ENCODE peak calls at places on chromosomes 7 and 10, in seven cellular contexts. H is CD4-positive, alpha-beta T cell; I is progenitor cell of endocrine pancreas; L is GM12864; R is CD8-positive, alpha-beta T cell; K is psoas muscle; A is GM12865. G is an unnamed sample.

GRCh38 chr10:42980553-42981357 is 96.1 kb upstream of the RET start:
- DNase-seq in H (no peak), I (peak), L (no peak), R (no peak), K (peak), A (no peak), G (no peak)

GRCh38 chr7:6576024-6576866 is 1.0 kb upstream of the ZDHHC4 start:
- DNase-seq in H (no peak), I (no peak), L (no peak), R (no peak), K (no peak), A (peak), G (no peak)

GRCh38 chr7:127322351-127322750 is 69.6 kb upstream of the GRM8 start:
- DNase-seq in H (no peak), I (no peak), L (no peak), R (no peak), K (no peak), A (no peak), G (no peak)

GRCh38 chr10:113450906-113451305 is 101.9 kb upstream of the HABP2 start:
- DNase-seq in H (no peak), I (no peak), L (no peak), R (no peak), K (no peak), A (no peak), G (no peak)

GRCh38 chr10:35781643-35782035 is 139.5 kb upstream of the FZD8 start:
- DNase-seq in H (no peak), I (no peak), L (no peak), R (no peak), K (no peak), A (peak), G (no peak)

GRCh38 chr10:80964179-80964578 is 426.5 kb downstream of the SH2D4B start:
- DNase-seq in H (no peak), I (no peak), L (no peak), R (no peak), K (no peak), A (no peak), G (no peak)

GRCh38 chr10:47283101-47283630 is 16.8 kb upstream of the GDF10 start:
- DNase-seq in H (no peak), I (no peak), L (no peak), R (peak), K (no peak), A (no peak), G (no peak)

GRCh38 chr10:77746313-77746712 is 108.7 kb upstream of the KCNMA1 start:
- DNase-seq in H (no peak), I (no peak), L (no peak), R (no peak), K (no peak), A (no peak), G (no peak)

GRCh38 chr10:112517381-112517976 is 70.5 kb downstream of the VTI1A start:
- DNase-seq in H (no peak), I (no peak), L (no peak), R (no peak), K (no peak), A (no peak), G (no peak)

GRCh38 chr7:38660427-38661099 is 29.4 kb upstream of the AMPH start:
- DNase-seq in H (no peak), I (no peak), L (peak), R (no peak), K (no peak), A (peak), G (peak)

GRCh38 chr7:20220293-20220755 is 3.1 kb upstream of the MACC1 start:
- DNase-seq in H (no peak), I (no peak), L (no peak), R (no peak), K (no peak), A (peak), G (no peak)

GRCh38 chr10:21496285-21497176 is 29.0 kb downstream of the SKIDA1 start:
- DNase-seq in H (peak), I (peak), L (no peak), R (peak), K (peak), A (peak), G (peak)

GRCh38 chr7:76220185-76221057 is 18.7 kb downstream of the SRRM3 start:
- DNase-seq in H (no peak), I (no peak), L (no peak), R (no peak), K (no peak), A (no peak), G (no peak)

GRCh38 chr7:11706666-11707605 is 125.1 kb downstream of the THSD7A start:
- DNase-seq in H (no peak), I (no peak), L (no peak), R (no peak), K (no peak), A (no peak), G (no peak)

GRCh38 chr7:155341463-155341983 is 43.8 kb downstream of the INSIG1 start:
- DNase-seq in H (no peak), I (no peak), L (no peak), R (no peak), K (no peak), A (no peak), G (no peak)

GRCh38 chr7:70775570-70776156 is 356.3 kb upstream of the GALNT17 start:
- DNase-seq in H (no peak), I (no peak), L (peak), R (no peak), K (no peak), A (peak), G (no peak)

GRCh38 chr7:44147026-44147881 is 6.1 kb upstream of the MYL7 start:
- DNase-seq in H (no peak), I (no peak), L (no peak), R (no peak), K (peak), A (no peak), G (no peak)

GRCh38 chr10:79335094-79335469 is 12.2 kb upstream of the PPIF start:
- DNase-seq in H (no peak), I (no peak), L (no peak), R (no peak), K (no peak), A (no peak), G (no peak)

GRCh38 chr7:25726682-25727357 is 425.2 kb upstream of the NFE2L3 start:
- DNase-seq in H (no peak), I (no peak), L (no peak), R (no peak), K (no peak), A (no peak), G (no peak)

GRCh38 chr10:42871823-42872222 is 89.2 kb downstream of the BMS1 start:
- DNase-seq in H (no peak), I (no peak), L (no peak), R (no peak), K (no peak), A (no peak), G (no peak)

GRCh38 chr7:54785261-54785660 is 26.2 kb upstream of the SEC61G start:
- DNase-seq in H (no peak), I (no peak), L (no peak), R (no peak), K (no peak), A (no peak), G (no peak)

GRCh38 chr7:79403451-79403850 is 50.0 kb downstream of the MAGI2 start:
- DNase-seq in H (no peak), I (no peak), L (no peak), R (no peak), K (no peak), A (no peak), G (no peak)

GRCh38 chr7:127392182-127392565 is 334 bp downstream of the ZNF800 start:
- DNase-seq in H (peak), I (peak), L (no peak), R (no peak), K (peak), A (peak), G (peak)

GRCh38 chr10:43070121-43071085 is 6.5 kb upstream of the RET start:
- DNase-seq in H (no peak), I (no peak), L (no peak), R (no peak), K (peak), A (no peak), G (no peak)

GRCh38 chr7:44280993-44281721 is 44.2 kb downstream of the CAMK2B start:
- DNase-seq in H (no peak), I (no peak), L (no peak), R (no peak), K (peak), A (no peak), G (no peak)

GRCh38 chr7:44072364-44073231 is 7.2 kb upstream of the PGAM2 start:
- DNase-seq in H (no peak), I (no peak), L (no peak), R (no peak), K (peak), A (peak), G (peak)

GRCh38 chr10:100759331-100759730 is 13.9 kb downstream of the PAX2 start:
- DNase-seq in H (no peak), I (no peak), L (no peak), R (no peak), K (no peak), A (no peak), G (no peak)

GRCh38 chr7:141158562-141158961 is 84.7 kb downstream of the TMEM178B start:
- DNase-seq in H (no peak), I (no peak), L (peak), R (no peak), K (peak), A (peak), G (no peak)

GRCh38 chr10:49505589-49505988 is 33.3 kb downstream of the ERCC6 start:
- DNase-seq in H (no peak), I (no peak), L (no peak), R (no peak), K (no peak), A (no peak), G (no peak)

GRCh38 chr7:64686493-64687184 is 20.7 kb downstream of the ZNF107 start:
- DNase-seq in H (no peak), I (no peak), L (peak), R (no peak), K (no peak), A (peak), G (no peak)

GRCh38 chr7:38283809-38284208 is 10.4 kb upstream of the TARP start:
- DNase-seq in H (no peak), I (no peak), L (no peak), R (no peak), K (no peak), A (no peak), G (no peak)

GRCh38 chr7:155811895-155812761 is at the start of gene SHH:
- DNase-seq in H (no peak), I (no peak), L (no peak), R (no peak), K (no peak), A (no peak), G (no peak)

GRCh38 chr10:16779375-16779774 is 37.8 kb downstream of the RSU1 start:
- DNase-seq in H (no peak), I (no peak), L (peak), R (no peak), K (no peak), A (peak), G (peak)

GRCh38 chr10:77386833-77387232 is 250.8 kb downstream of the KCNMA1 start:
- DNase-seq in H (no peak), I (no peak), L (no peak), R (no peak), K (no peak), A (no peak), G (no peak)

GRCh38 chr10:26860026-26860541 is 674 bp downstream of the ABI1 start:
- DNase-seq in H (peak), I (peak), L (no peak), R (no peak), K (peak), A (peak), G (peak)

GRCh38 chr10:26860542-26861325 is at the start of gene ABI1:
- DNase-seq in H (peak), I (peak), L (peak), R (peak), K (peak), A (peak), G (peak)

GRCh38 chr10:26859241-26860025 is 1.3 kb downstream of the ABI1 start:
- DNase-seq in H (no peak), I (no peak), L (no peak), R (no peak), K (no peak), A (no peak), G (no peak)

GRCh38 chr10:26858707-26859034 is 2.1 kb downstream of the ABI1 start:
- DNase-seq in H (no peak), I (no peak), L (no peak), R (no peak), K (no peak), A (peak), G (no peak)

DNA sequence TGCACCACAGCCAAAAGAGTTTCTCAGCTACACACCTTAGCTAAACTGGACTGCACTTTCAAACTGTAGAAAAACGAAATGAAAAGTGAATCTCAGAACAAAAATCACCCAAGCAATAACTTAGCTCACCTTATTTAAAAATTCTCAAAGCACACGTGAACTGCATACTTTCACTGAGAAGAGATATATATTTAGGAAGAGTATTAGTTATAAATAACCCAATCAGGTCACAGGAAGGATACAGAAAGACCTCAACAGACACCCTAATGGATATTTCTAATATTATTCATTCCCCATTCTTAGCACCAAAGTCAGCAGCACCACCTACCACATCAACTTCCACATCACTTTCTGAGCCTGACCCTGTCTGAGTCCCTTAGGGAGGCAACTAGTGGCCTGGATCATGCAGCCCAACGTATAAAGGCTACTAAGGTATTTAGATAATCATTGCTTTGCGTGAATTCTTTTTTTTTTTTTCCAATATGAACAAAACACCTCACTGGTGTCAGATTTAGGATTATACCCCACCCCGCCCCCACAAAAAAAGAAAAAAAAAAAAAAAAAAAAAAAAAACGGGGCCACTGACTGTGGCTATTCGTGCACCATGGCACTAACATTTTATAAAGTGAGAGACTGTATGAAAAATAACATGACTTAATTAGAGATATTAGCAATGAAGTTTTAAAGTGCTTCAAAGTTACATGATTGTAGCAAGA is 2.6 kb downstream of the ABI1 start:
- DNase-seq in H (no peak), I (no peak), L (peak), R (no peak), K (no peak), A (peak), G (peak)
- TF ChIP-seq CTCF in H (no peak), I (no peak), L (no peak), R (no peak), K (no peak), A (no peak), G (peak)

GRCh38 chr7:19020711-19021110 is 96.7 kb downstream of the TWIST1 start:
- DNase-seq in H (no peak), I (no peak), L (no peak), R (no peak), K (no peak), A (no peak), G (no peak)
- TF ChIP-seq CTCF in H (no peak), I (no peak), L (no peak), R (no peak), K (no peak), A (no peak), G (no peak)

GRCh38 chr10:69638642-69639041 is 8.6 kb downstream of the FAM241B start:
- DNase-seq in H (no peak), I (no peak), L (no peak), R (no peak), K (no peak), A (no peak), G (no peak)

GRCh38 chr10:69636273-69636575 is 6.2 kb downstream of the FAM241B start:
- DNase-seq in H (no peak), I (no peak), L (no peak), R (no peak), K (no peak), A (no peak), G (no peak)

GRCh38 chr10:69634759-69635425 is 4.8 kb downstream of the FAM241B start:
- DNase-seq in H (no peak), I (no peak), L (no peak), R (peak), K (no peak), A (no peak), G (no peak)

GRCh38 chr10:69635428-69636272 is 5.6 kb downstream of the FAM241B start:
- DNase-seq in H (no peak), I (no peak), L (no peak), R (no peak), K (no peak), A (no peak), G (no peak)

GRCh38 chr10:69636626-69637550 is 6.8 kb downstream of the FAM241B start:
- DNase-seq in H (peak), I (no peak), L (no peak), R (peak), K (no peak), A (peak), G (no peak)
- TF ChIP-seq CTCF in H (peak), I (peak), L (peak), R (no peak), K (no peak), A (peak), G (peak)

GRCh38 chr10:3467052-3467906 is 294.7 kb upstream of the PITRM1 start:
- DNase-seq in H (no peak), I (no peak), L (no peak), R (no peak), K (peak), A (no peak), G (no peak)
- TF ChIP-seq CTCF in H (no peak), I (no peak), L (no peak), R (no peak), K (peak), A (no peak), G (no peak)

GRCh38 chr7:78134256-78134655 is 335.7 kb downstream of the PHTF2 start:
- DNase-seq in H (no peak), I (no peak), L (no peak), R (no peak), K (no peak), A (peak), G (peak)
- TF ChIP-seq CTCF in H (no peak), I (peak), L (peak), R (no peak), K (peak), A (peak), G (peak)

DNA sequence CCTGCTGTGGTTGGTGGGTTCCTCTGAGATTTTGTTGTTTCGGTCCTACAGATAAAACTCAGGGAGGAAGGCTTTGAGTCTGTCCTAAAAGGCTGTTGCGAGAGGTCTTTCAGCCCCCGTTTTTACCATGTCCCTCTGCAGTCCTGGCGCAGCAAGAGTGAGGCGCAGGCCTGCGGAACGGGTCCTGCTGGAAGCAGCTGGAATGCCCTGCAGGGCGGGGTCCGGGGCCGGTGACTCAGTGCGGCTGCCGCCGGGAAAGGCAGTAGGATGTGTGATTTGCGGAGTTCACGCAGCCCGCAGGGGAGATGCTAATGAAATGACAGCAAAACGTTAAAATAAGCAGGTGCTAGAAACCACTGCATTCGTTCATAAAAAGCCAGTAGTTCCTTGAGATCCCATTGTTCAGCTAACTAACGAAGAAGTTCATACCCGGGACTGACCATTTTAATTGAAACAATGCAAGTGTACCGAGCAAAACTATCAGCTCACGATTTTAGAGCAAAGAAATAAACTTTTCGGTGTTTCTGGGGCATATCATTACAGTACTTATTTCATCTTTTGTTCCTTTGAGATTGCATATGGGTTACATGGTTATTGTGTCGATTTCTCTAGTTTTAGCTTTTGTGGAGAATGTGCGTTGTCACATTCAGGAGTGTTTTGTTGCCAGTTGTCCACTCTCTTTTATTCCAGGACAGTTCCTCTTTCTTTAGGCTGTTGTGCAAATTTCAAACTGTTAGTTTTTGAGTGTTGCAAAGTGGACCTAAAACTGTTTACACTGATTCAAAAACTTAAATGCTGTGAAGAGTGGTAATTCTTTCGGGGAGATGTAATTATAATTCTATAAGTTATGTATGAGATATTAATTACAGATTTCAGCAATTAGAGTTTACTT is 783 bp downstream of the ANLN start:
- DNase-seq in H (no peak), I (peak), L (no peak), R (peak), K (peak), A (peak), G (peak)
- TF ChIP-seq CTCF in H (no peak), I (no peak), L (no peak), R (no peak), K (no peak), A (no peak), G (no peak)